ENCODE peak calls at places on chromosomes 16 and 17, in seven cellular contexts. One of them, this sample, is unnamed.

GRCh38 chr17:47629826-47630225 is 19.9 kb upstream of the KPNB1 start:
- DNase-seq in NCI-H69: no peak
- DNase-seq in DMS153: no peak
- DNase-seq in Ammon's horn: no peak
- DNase-seq in NCI-H2081: no peak
- DNase-seq in stimulated activated CD8-positive, alpha-beta memory T cell treated with anti-CD3 and anti-CD28 coated beads, Interleukin-15, amount 100 ng/mL, for 1 hour: no peak
- DNase-seq in breast epithelium: no peak
- DNase-seq in this sample: no peak

GRCh38 chr17:7587831-7588230 is 2.1 kb downstream of the SOX15 start:
- DNase-seq in stimulated activated CD8-positive, alpha-beta memory T cell treated with anti-CD3 and anti-CD28 coated beads, Interleukin-15, amount 100 ng/mL, for 1 hour: no peak
- DNase-seq in breast epithelium: no peak
- DNase-seq in NCI-H2081: no peak
- DNase-seq in Ammon's horn: no peak
- DNase-seq in NCI-H69: no peak
- DNase-seq in DMS153: no peak
- DNase-seq in this sample: no peak

GRCh38 chr16:15564619-15565339 is 78.2 kb downstream of the MARF1 start:
- DNase-seq in Ammon's horn: no peak
- DNase-seq in NCI-H2081: no peak
- DNase-seq in stimulated activated CD8-positive, alpha-beta memory T cell treated with anti-CD3 and anti-CD28 coated beads, Interleukin-15, amount 100 ng/mL, for 1 hour: no peak
- DNase-seq in breast epithelium: no peak
- DNase-seq in NCI-H69: no peak
- DNase-seq in DMS153: no peak
- DNase-seq in this sample: no peak

GRCh38 chr16:24088011-24088410 is 168.1 kb upstream of the CACNG3 start:
- DNase-seq in stimulated activated CD8-positive, alpha-beta memory T cell treated with anti-CD3 and anti-CD28 coated beads, Interleukin-15, amount 100 ng/mL, for 1 hour: no peak
- DNase-seq in breast epithelium: no peak
- DNase-seq in Ammon's horn: no peak
- DNase-seq in DMS153: no peak
- DNase-seq in NCI-H69: no peak
- DNase-seq in NCI-H2081: no peak
- DNase-seq in this sample: no peak

GRCh38 chr17:64920419-64921172 is 1.3 kb upstream of the LRRC37A3 start:
- DNase-seq in Ammon's horn: peak; percentile 6
- DNase-seq in stimulated activated CD8-positive, alpha-beta memory T cell treated with anti-CD3 and anti-CD28 coated beads, Interleukin-15, amount 100 ng/mL, for 1 hour: no peak
- DNase-seq in DMS153: no peak
- DNase-seq in breast epithelium: no peak
- DNase-seq in NCI-H69: no peak
- DNase-seq in NCI-H2081: no peak
- DNase-seq in this sample: no peak

GRCh38 chr16:28282045-28282444 is 10.3 kb upstream of the SBK1 start:
- DNase-seq in Ammon's horn: no peak
- DNase-seq in NCI-H2081: no peak
- DNase-seq in stimulated activated CD8-positive, alpha-beta memory T cell treated with anti-CD3 and anti-CD28 coated beads, Interleukin-15, amount 100 ng/mL, for 1 hour: no peak
- DNase-seq in NCI-H69: peak; percentile 12
- DNase-seq in DMS153: no peak
- DNase-seq in breast epithelium: no peak
- DNase-seq in this sample: no peak

GRCh38 chr16:3020247-3020603 is at the start of gene TNFRSF12A:
- DNase-seq in NCI-H2081: peak; percentile 68
- DNase-seq in breast epithelium: peak; percentile 78
- DNase-seq in DMS153: peak; percentile 8
- DNase-seq in NCI-H69: peak; percentile 91
- DNase-seq in stimulated activated CD8-positive, alpha-beta memory T cell treated with anti-CD3 and anti-CD28 coated beads, Interleukin-15, amount 100 ng/mL, for 1 hour: peak; percentile 24
- DNase-seq in Ammon's horn: peak; percentile 69
- DNase-seq in this sample: peak; percentile 24

GRCh38 chr16:3215601-3216262 is 19.2 kb downstream of the ZNF200 start:
- DNase-seq in NCI-H69: no peak
- DNase-seq in DMS153: no peak
- DNase-seq in Ammon's horn: no peak
- DNase-seq in breast epithelium: no peak
- DNase-seq in NCI-H2081: no peak
- DNase-seq in stimulated activated CD8-positive, alpha-beta memory T cell treated with anti-CD3 and anti-CD28 coated beads, Interleukin-15, amount 100 ng/mL, for 1 hour: no peak
- DNase-seq in this sample: no peak

GRCh38 chr16:28884045-28884444 is 5.8 kb downstream of the ATP2A1 start:
- DNase-seq in breast epithelium: no peak
- DNase-seq in NCI-H69: no peak
- DNase-seq in Ammon's horn: no peak
- DNase-seq in DMS153: no peak
- DNase-seq in NCI-H2081: no peak
- DNase-seq in stimulated activated CD8-positive, alpha-beta memory T cell treated with anti-CD3 and anti-CD28 coated beads, Interleukin-15, amount 100 ng/mL, for 1 hour: no peak
- DNase-seq in this sample: no peak

GRCh38 chr17:65674246-65675045 is 113.0 kb upstream of the AXIN2 start:
- DNase-seq in NCI-H69: no peak
- DNase-seq in Ammon's horn: no peak
- DNase-seq in breast epithelium: no peak
- DNase-seq in NCI-H2081: no peak
- DNase-seq in stimulated activated CD8-positive, alpha-beta memory T cell treated with anti-CD3 and anti-CD28 coated beads, Interleukin-15, amount 100 ng/mL, for 1 hour: no peak
- DNase-seq in DMS153: no peak
- DNase-seq in this sample: no peak

GRCh38 chr16:74448990-74449389 is 27.7 kb upstream of the CLEC18B start:
- DNase-seq in stimulated activated CD8-positive, alpha-beta memory T cell treated with anti-CD3 and anti-CD28 coated beads, Interleukin-15, amount 100 ng/mL, for 1 hour: no peak
- DNase-seq in Ammon's horn: peak; percentile 42
- DNase-seq in NCI-H2081: no peak
- DNase-seq in NCI-H69: no peak
- DNase-seq in breast epithelium: no peak
- DNase-seq in DMS153: no peak
- DNase-seq in this sample: no peak

GRCh38 chr17:41695954-41696720 is 7.5 kb downstream of the EIF1 start:
- DNase-seq in breast epithelium: no peak
- DNase-seq in stimulated activated CD8-positive, alpha-beta memory T cell treated with anti-CD3 and anti-CD28 coated beads, Interleukin-15, amount 100 ng/mL, for 1 hour: peak; percentile 55
- DNase-seq in DMS153: peak; percentile 27
- DNase-seq in NCI-H2081: peak; percentile 84
- DNase-seq in Ammon's horn: peak; percentile 83
- DNase-seq in NCI-H69: peak; percentile 89
- DNase-seq in this sample: peak; percentile 62

GRCh38 chr17:1043601-1044251 is 46.8 kb downstream of the TIMM22 start:
- DNase-seq in NCI-H2081: no peak
- DNase-seq in breast epithelium: no peak
- DNase-seq in stimulated activated CD8-positive, alpha-beta memory T cell treated with anti-CD3 and anti-CD28 coated beads, Interleukin-15, amount 100 ng/mL, for 1 hour: no peak
- DNase-seq in DMS153: no peak
- DNase-seq in NCI-H69: peak; percentile 33
- DNase-seq in Ammon's horn: no peak
- DNase-seq in this sample: no peak

GRCh38 chr17:58176200-58176599 is 9.4 kb downstream of the OR4D2 start:
- DNase-seq in Ammon's horn: no peak
- DNase-seq in DMS153: no peak
- DNase-seq in NCI-H2081: no peak
- DNase-seq in breast epithelium: no peak
- DNase-seq in stimulated activated CD8-positive, alpha-beta memory T cell treated with anti-CD3 and anti-CD28 coated beads, Interleukin-15, amount 100 ng/mL, for 1 hour: no peak
- DNase-seq in NCI-H69: no peak
- DNase-seq in this sample: no peak

GRCh38 chr17:60631119-60631518 is 31.1 kb downstream of the PPM1D start:
- DNase-seq in NCI-H2081: no peak
- DNase-seq in DMS153: no peak
- DNase-seq in breast epithelium: no peak
- DNase-seq in stimulated activated CD8-positive, alpha-beta memory T cell treated with anti-CD3 and anti-CD28 coated beads, Interleukin-15, amount 100 ng/mL, for 1 hour: no peak
- DNase-seq in Ammon's horn: no peak
- DNase-seq in NCI-H69: no peak
- DNase-seq in this sample: no peak